ENCODE peak calls at places on chromosome 7, in ten cellular contexts. One of them, this sample, is unnamed.

GRCh38 chr7:135389971-135390370 is 119.9 kb downstream of the CNOT4 start:
- DNase-seq in GM20000: no peak
- DNase-seq in stimulated activated CD4-positive, alpha-beta T cell treated with anti-CD3 and anti-CD28 coated beads, Interleukin-1b, Interleukin-23, amount 100 ng/mL, for 1 hour: no peak
- DNase-seq in Kasumi-1: no peak
- DNase-seq in GM10248: no peak
- DNase-seq in hepatocyte: no peak
- DNase-seq in nephron progenitor cell: no peak
- DNase-seq in GM04504: no peak
- DNase-seq in fibroblast of lung: no peak
- DNase-seq in neural crest cell: no peak
- DNase-seq in this sample: no peak

GRCh38 chr7:80711521-80711920 is 73.1 kb downstream of the CD36 start:
- DNase-seq in GM20000: no peak
- DNase-seq in stimulated activated CD4-positive, alpha-beta T cell treated with anti-CD3 and anti-CD28 coated beads, Interleukin-1b, Interleukin-23, amount 100 ng/mL, for 1 hour: no peak
- DNase-seq in Kasumi-1: no peak
- DNase-seq in GM10248: no peak
- DNase-seq in hepatocyte: no peak
- DNase-seq in nephron progenitor cell: no peak
- DNase-seq in GM04504: no peak
- DNase-seq in fibroblast of lung: peak
- DNase-seq in neural crest cell: no peak
- DNase-seq in this sample: no peak

GRCh38 chr7:136339464-136339863 is 362.3 kb upstream of the MTPN start:
- DNase-seq in GM20000: no peak
- DNase-seq in stimulated activated CD4-positive, alpha-beta T cell treated with anti-CD3 and anti-CD28 coated beads, Interleukin-1b, Interleukin-23, amount 100 ng/mL, for 1 hour: no peak
- DNase-seq in Kasumi-1: no peak
- DNase-seq in GM10248: no peak
- DNase-seq in hepatocyte: no peak
- DNase-seq in nephron progenitor cell: no peak
- DNase-seq in GM04504: no peak
- DNase-seq in fibroblast of lung: no peak
- DNase-seq in neural crest cell: no peak
- DNase-seq in this sample: no peak

GRCh38 chr7:131948434-131949053 is 392.1 kb upstream of the PODXL start:
- DNase-seq in GM20000: no peak
- DNase-seq in stimulated activated CD4-positive, alpha-beta T cell treated with anti-CD3 and anti-CD28 coated beads, Interleukin-1b, Interleukin-23, amount 100 ng/mL, for 1 hour: no peak
- DNase-seq in Kasumi-1: no peak
- DNase-seq in GM10248: no peak
- DNase-seq in hepatocyte: peak
- DNase-seq in nephron progenitor cell: no peak
- DNase-seq in GM04504: no peak
- DNase-seq in fibroblast of lung: peak
- DNase-seq in neural crest cell: no peak
- DNase-seq in this sample: no peak

GRCh38 chr7:47578581-47579270 is 3.2 kb downstream of the TNS3 start:
- DNase-seq in GM20000: no peak
- DNase-seq in stimulated activated CD4-positive, alpha-beta T cell treated with anti-CD3 and anti-CD28 coated beads, Interleukin-1b, Interleukin-23, amount 100 ng/mL, for 1 hour: no peak
- DNase-seq in Kasumi-1: no peak
- DNase-seq in GM10248: no peak
- DNase-seq in hepatocyte: peak
- DNase-seq in nephron progenitor cell: no peak
- DNase-seq in GM04504: peak
- DNase-seq in fibroblast of lung: peak
- DNase-seq in neural crest cell: no peak
- DNase-seq in this sample: no peak

GRCh38 chr7:45701701-45702460 is 127.7 kb downstream of the ADCY1 start:
- DNase-seq in GM20000: no peak
- DNase-seq in stimulated activated CD4-positive, alpha-beta T cell treated with anti-CD3 and anti-CD28 coated beads, Interleukin-1b, Interleukin-23, amount 100 ng/mL, for 1 hour: no peak
- DNase-seq in Kasumi-1: no peak
- DNase-seq in GM10248: no peak
- DNase-seq in hepatocyte: no peak
- DNase-seq in nephron progenitor cell: no peak
- DNase-seq in GM04504: no peak
- DNase-seq in fibroblast of lung: no peak
- DNase-seq in neural crest cell: no peak
- DNase-seq in this sample: no peak

GRCh38 chr7:105277341-105277740 is 111.4 kb downstream of the SRPK2 start:
- DNase-seq in GM20000: no peak
- DNase-seq in stimulated activated CD4-positive, alpha-beta T cell treated with anti-CD3 and anti-CD28 coated beads, Interleukin-1b, Interleukin-23, amount 100 ng/mL, for 1 hour: no peak
- DNase-seq in Kasumi-1: no peak
- DNase-seq in GM10248: no peak
- DNase-seq in hepatocyte: peak
- DNase-seq in nephron progenitor cell: no peak
- DNase-seq in GM04504: no peak
- DNase-seq in fibroblast of lung: peak
- DNase-seq in neural crest cell: no peak
- DNase-seq in this sample: no peak

GRCh38 chr7:22469371-22470143 is 30.4 kb downstream of the STEAP1B start:
- DNase-seq in GM20000: no peak
- DNase-seq in stimulated activated CD4-positive, alpha-beta T cell treated with anti-CD3 and anti-CD28 coated beads, Interleukin-1b, Interleukin-23, amount 100 ng/mL, for 1 hour: no peak
- DNase-seq in Kasumi-1: no peak
- DNase-seq in GM10248: no peak
- DNase-seq in hepatocyte: no peak
- DNase-seq in nephron progenitor cell: no peak
- DNase-seq in GM04504: no peak
- DNase-seq in fibroblast of lung: no peak
- DNase-seq in neural crest cell: no peak
- DNase-seq in this sample: no peak

GRCh38 chr7:45021604-45022296 is 21.7 kb downstream of the CCM2 start:
- DNase-seq in GM20000: no peak
- DNase-seq in stimulated activated CD4-positive, alpha-beta T cell treated with anti-CD3 and anti-CD28 coated beads, Interleukin-1b, Interleukin-23, amount 100 ng/mL, for 1 hour: no peak
- DNase-seq in Kasumi-1: peak
- DNase-seq in GM10248: peak
- DNase-seq in hepatocyte: no peak
- DNase-seq in nephron progenitor cell: no peak
- DNase-seq in GM04504: no peak
- DNase-seq in fibroblast of lung: peak
- DNase-seq in neural crest cell: no peak
- DNase-seq in this sample: peak

GRCh38 chr7:102073931-102074880 is 212.5 kb upstream of the SH2B2 start:
- DNase-seq in GM20000: no peak
- DNase-seq in stimulated activated CD4-positive, alpha-beta T cell treated with anti-CD3 and anti-CD28 coated beads, Interleukin-1b, Interleukin-23, amount 100 ng/mL, for 1 hour: no peak
- DNase-seq in Kasumi-1: no peak
- DNase-seq in GM10248: no peak
- DNase-seq in hepatocyte: no peak
- DNase-seq in nephron progenitor cell: no peak
- DNase-seq in GM04504: no peak
- DNase-seq in fibroblast of lung: no peak
- DNase-seq in neural crest cell: no peak
- DNase-seq in this sample: peak

GRCh38 chr7:105682331-105683070 is 101.2 kb upstream of the EFCAB10 start:
- DNase-seq in GM20000: no peak
- DNase-seq in stimulated activated CD4-positive, alpha-beta T cell treated with anti-CD3 and anti-CD28 coated beads, Interleukin-1b, Interleukin-23, amount 100 ng/mL, for 1 hour: no peak
- DNase-seq in Kasumi-1: no peak
- DNase-seq in GM10248: no peak
- DNase-seq in hepatocyte: no peak
- DNase-seq in nephron progenitor cell: no peak
- DNase-seq in GM04504: no peak
- DNase-seq in fibroblast of lung: peak
- DNase-seq in neural crest cell: no peak
- DNase-seq in this sample: no peak

This sample was measured in hepatic stellate cell.